ENCODE peak calls at places on chromosome 17, in ten cellular contexts. Z is ascending aorta, P is A549, O is right lobe of liver, G is GM10248, F is fibroblast of lung, K is cardiac muscle cell, T is brain microvascular endothelial cell, X is cardiac fibroblast, R is NB4. E is an unnamed sample.
A peak's percentile ranks its signal among the peaks of the same experiment; 100 is the strongest.

GRCh38 chr17:17724307-17724921 is 43.2 kb downstream of the RAI1 start:
- DNase-seq in T (no peak), X (peak; percentile 55), G (peak; percentile 81), P (no peak), Z (no peak), O (peak; percentile 62), R (peak; percentile 67), K (peak; percentile 87), F (peak; percentile 66), E (no peak)

GRCh38 chr17:41437769-41438168 is 3.0 kb downstream of the KRT38 start:
- DNase-seq in K (peak; percentile 15), Z (no peak), R (no peak), F (no peak), G (no peak), X (no peak), T (no peak), O (no peak), P (no peak), E (no peak)

GRCh38 chr17:77844681-77845080 is 113.8 kb upstream of the TNRC6C start:
- DNase-seq in P (no peak), X (no peak), R (no peak), G (no peak), F (no peak), T (no peak), Z (peak; percentile 54), O (peak; percentile 31), K (no peak), E (no peak)

GRCh38 chr17:68310141-68310540 is 18.8 kb downstream of the ARSG start:
- DNase-seq in Z (no peak), O (no peak), K (no peak), T (no peak), G (no peak), R (peak; percentile 29), P (no peak), F (peak; percentile 19), X (no peak), E (no peak)

GRCh38 chr17:42098747-42099399 is 600 bp upstream of the ZNF385C start:
- DNase-seq in X (no peak), R (no peak), F (no peak), T (no peak), K (no peak), G (no peak), P (no peak), O (no peak), Z (no peak), E (no peak)

GRCh38 chr17:79988163-79988971 is 47.3 kb downstream of the TBC1D16 start:
- DNase-seq in G (no peak), K (no peak), T (peak; percentile 47), P (peak; percentile 65), F (peak; percentile 81), X (peak; percentile 79), O (peak; percentile 93), R (no peak), Z (no peak), E (no peak)

GRCh38 chr17:6636616-6637457 is 3.7 kb downstream of the KIAA0753 start:
- DNase-seq in F (no peak), Z (no peak), T (no peak), K (no peak), G (no peak), R (no peak), X (no peak), P (no peak), O (no peak), E (no peak)

GRCh38 chr17:4933646-4934045 is 1.6 kb downstream of the GP1BA start:
- DNase-seq in T (no peak), F (no peak), P (no peak), R (no peak), Z (no peak), X (no peak), G (no peak), K (no peak), O (no peak), E (no peak)

GRCh38 chr17:66357037-66357436 is 54.6 kb downstream of the PRKCA start:
- DNase-seq in O (no peak), T (no peak), X (peak; percentile 40), Z (no peak), F (peak; percentile 49), R (peak; percentile 37), K (no peak), G (no peak), P (no peak), E (no peak)

GRCh38 chr17:42950044-42950783 is 14.0 kb downstream of the AARSD1 start:
- DNase-seq in K (no peak), F (peak; percentile 51), R (no peak), P (no peak), T (no peak), G (no peak), Z (no peak), O (no peak), X (no peak), E (no peak)

GRCh38 chr17:80025140-80025539 is 10.5 kb downstream of the TBC1D16 start:
- DNase-seq in T (no peak), P (no peak), O (no peak), R (no peak), G (no peak), X (no peak), K (peak; percentile 23), Z (no peak), F (no peak), E (no peak)

GRCh38 chr17:39744836-39745215 is 7.1 kb downstream of the GRB7 start:
- DNase-seq in F (no peak), O (no peak), G (no peak), T (no peak), X (no peak), R (no peak), K (no peak), P (no peak), Z (no peak), E (no peak)
- TF ChIP-seq CTCF in F (no peak), O (no peak), G (no peak), T (peak; percentile 23), X (no peak), R (peak; percentile 5), K (no peak), P (no peak), Z (no peak), E (no peak)

GRCh38 chr17:16506188-16506587 is 14.2 kb upstream of the LRRC75A start:
- DNase-seq in P (no peak), G (no peak), X (no peak), O (no peak), K (no peak), F (no peak), R (no peak), Z (no peak), T (no peak), E (no peak)
- TF ChIP-seq CTCF in P (no peak), G (no peak), X (peak; percentile 16), O (no peak), K (peak; percentile 21), F (peak; percentile 37), R (no peak), Z (no peak), T (peak; percentile 46), E (no peak)

DNA sequence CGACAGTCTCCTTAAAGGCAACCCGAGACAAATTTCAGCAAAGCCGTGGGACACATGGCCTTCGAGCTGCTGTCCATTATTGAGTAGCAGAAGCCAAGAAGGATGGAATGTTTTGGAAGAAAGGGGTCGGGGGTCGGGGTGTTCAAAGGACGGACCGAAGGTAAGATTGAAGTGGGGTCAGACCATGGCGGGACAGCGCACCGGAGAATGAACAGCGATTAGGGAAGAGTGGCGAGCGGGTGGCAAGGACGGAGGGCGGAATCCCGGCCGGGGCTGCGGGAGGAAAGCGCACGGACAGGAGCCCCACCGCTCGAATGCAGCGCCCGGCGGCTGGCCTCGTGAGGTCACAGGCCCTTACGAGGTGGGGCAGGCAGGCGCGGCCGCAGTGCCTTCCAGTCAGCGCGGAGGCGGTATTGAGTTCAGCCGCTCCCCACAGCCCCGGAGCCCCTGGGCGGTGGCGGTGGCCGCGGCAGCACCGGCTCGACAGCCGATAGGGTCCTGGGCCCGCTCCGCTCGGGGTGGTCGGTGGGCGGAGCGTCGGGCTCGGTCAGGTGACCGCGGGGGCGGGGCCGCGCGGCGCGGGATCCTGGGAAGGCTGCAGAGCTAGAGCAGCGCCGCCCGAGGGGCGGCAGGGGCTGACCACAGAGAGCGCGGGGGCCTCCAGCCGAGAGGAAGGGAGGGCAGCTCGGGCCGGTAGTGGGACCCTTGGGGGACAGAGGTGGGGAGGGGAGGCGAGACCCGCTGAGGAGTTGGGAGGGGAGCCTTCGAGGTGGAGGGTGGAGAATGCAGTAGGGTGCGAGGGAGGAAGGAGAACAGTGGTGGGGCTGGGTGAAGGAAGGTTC is at the start of gene EFCAB13:
- DNase-seq in Z (peak; percentile 95), T (peak; percentile 54), O (peak; percentile 95), K (peak; percentile 92), F (peak; percentile 81), P (peak; percentile 83), R (peak; percentile 96), G (peak; percentile 92), X (peak; percentile 89), E (peak; percentile 87)
- TF ChIP-seq CTCF in Z (peak; percentile 51), T (no peak), O (peak; percentile 18), K (peak; percentile 22), F (no peak), P (peak; percentile 35), R (no peak), G (peak; percentile 16), X (peak; percentile 2), E (peak; percentile 54)

GRCh38 chr17:61578645-61579044 is 12.4 kb downstream of the NACA2 start:
- DNase-seq in F (no peak), K (no peak), Z (no peak), P (no peak), R (no peak), G (no peak), T (no peak), X (no peak), O (no peak), E (no peak)

GRCh38 chr17:61575983-61576382 is 15.0 kb downstream of the NACA2 start:
- DNase-seq in T (no peak), Z (no peak), R (no peak), X (no peak), G (no peak), K (no peak), O (no peak), P (no peak), F (no peak), E (no peak)

GRCh38 chr17:61571624-61572023 is 19.4 kb downstream of the NACA2 start:
- DNase-seq in Z (no peak), O (no peak), X (no peak), T (no peak), K (no peak), P (no peak), G (no peak), R (no peak), F (no peak), E (no peak)

GRCh38 chr17:61575352-61575975 is 15.6 kb downstream of the NACA2 start:
- DNase-seq in G (no peak), R (no peak), K (no peak), O (no peak), Z (no peak), F (no peak), T (no peak), X (peak; percentile 22), P (no peak), E (no peak)

DNA sequence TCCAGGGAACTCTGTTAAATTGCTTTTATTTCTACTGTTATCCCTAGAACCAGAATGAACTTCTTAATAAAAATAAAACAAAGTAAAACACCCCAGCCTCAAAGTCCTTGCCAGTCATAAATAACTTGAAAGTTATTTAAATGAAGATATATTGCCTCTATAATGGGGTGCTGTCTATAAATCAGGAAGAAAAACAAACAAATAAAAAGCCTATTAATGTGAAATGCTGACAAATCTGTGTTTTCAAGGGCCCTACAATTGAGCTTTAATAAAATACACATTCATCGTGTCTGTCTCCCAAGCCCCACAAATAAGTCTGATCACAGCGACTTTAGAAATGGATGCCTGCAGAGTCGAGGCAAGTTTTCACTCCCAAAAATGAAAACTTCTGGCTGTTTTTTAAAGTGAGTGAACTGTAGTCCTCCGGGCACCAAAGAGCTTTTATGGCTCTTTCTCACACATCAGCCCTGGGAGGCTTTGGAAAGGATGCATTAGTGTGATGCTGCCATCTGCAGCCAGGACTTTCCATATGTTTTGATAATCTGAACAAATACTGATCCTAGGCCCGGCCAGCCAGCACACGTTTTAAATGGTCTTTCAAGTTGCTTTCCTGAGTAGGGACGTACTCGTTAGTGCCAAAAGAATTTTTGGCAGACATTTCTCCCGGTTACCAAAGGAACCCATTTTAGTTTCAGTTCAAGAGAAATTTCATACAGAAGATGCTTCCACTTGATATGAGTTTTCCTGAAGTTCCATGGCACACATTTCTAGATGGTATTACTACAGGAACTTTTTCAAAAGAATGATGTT is 16.3 kb downstream of the NACA2 start:
- DNase-seq in G (no peak), O (no peak), T (peak; percentile 18), P (peak; percentile 80), Z (no peak), R (peak; percentile 16), K (peak; percentile 54), F (peak; percentile 41), X (peak; percentile 50), E (no peak)
- TF ChIP-seq CTCF in G (no peak), O (peak; percentile 6), T (peak; percentile 59), P (peak; percentile 89), Z (no peak), R (no peak), K (peak; percentile 22), F (peak; percentile 54), X (peak; percentile 8), E (no peak)